ENCODE peak calls at places on chromosomes 6 and 20, in five cellular contexts. R is activated B cell treated with CpG ODN at 0.5 μM for 24 hours, D is lower lobe of right lung, U is nephron progenitor cell, V is astrocyte. N is an unnamed sample.

GRCh38 chr6:81098109-81098814 is 654.2 kb downstream of the TENT5A start:
- DNase-seq in D (no peak), U (no peak), R (no peak), V (no peak), N (no peak)

GRCh38 chr6:167671977-167672687 is 154.6 kb upstream of the AFDN start:
- DNase-seq in U (no peak), V (no peak), D (no peak), R (no peak), N (no peak)

GRCh38 chr6:139240161-139241010 is 51.4 kb downstream of the TXLNB start:
- DNase-seq in D (no peak), V (peak), U (no peak), R (no peak), N (no peak)

GRCh38 chr20:63498950-63499332 is at the start of gene EEF1A2:
- DNase-seq in R (peak), U (peak), V (no peak), D (no peak), N (no peak)

GRCh38 chr20:45254867-45255266 is 503 bp upstream of the SLPI start:
- DNase-seq in D (no peak), R (no peak), V (peak), U (no peak), N (no peak)

GRCh38 chr6:11779308-11780096 is 899 bp upstream of the ADTRP start:
- DNase-seq in R (no peak), U (no peak), V (peak), D (peak), N (peak)

GRCh38 chr6:11791354-11792107 is 12.9 kb upstream of the ADTRP start:
- DNase-seq in D (no peak), V (no peak), R (no peak), U (peak), N (no peak)

GRCh38 chr6:41228616-41229015 is 467 bp downstream of the TREML4 start:
- DNase-seq in D (no peak), U (no peak), V (no peak), R (no peak), N (peak)

GRCh38 chr6:139534472-139535115 is 160.1 kb upstream of the CITED2 start:
- DNase-seq in V (no peak), U (no peak), D (no peak), R (no peak), N (no peak)

GRCh38 chr6:18507018-18507415 is 119.9 kb downstream of the RNF144B start:
- DNase-seq in V (no peak), U (peak), R (no peak), D (no peak), N (no peak)

GRCh38 chr6:147040521-147040920 is 163.7 kb upstream of the STXBP5 start:
- DNase-seq in V (no peak), R (no peak), D (no peak), U (no peak), N (no peak)

GRCh38 chr20:20212675-20213096 is 155.2 kb upstream of the INSM1 start:
- DNase-seq in U (no peak), V (no peak), D (no peak), R (no peak), N (no peak)

GRCh38 chr20:12358006-12358654 is 440.4 kb downstream of the BTBD3 start:
- DNase-seq in R (no peak), U (no peak), D (no peak), V (no peak), N (no peak)

GRCh38 chr20:11544029-11544678 is 373.5 kb upstream of the BTBD3 start:
- DNase-seq in D (no peak), V (peak), U (peak), R (no peak), N (no peak)

GRCh38 chr6:126444874-126445273 is 105.0 kb downstream of the CENPW start:
- DNase-seq in U (no peak), V (peak), D (no peak), R (no peak), N (no peak)

GRCh38 chr20:41142914-41143313 is 5.6 kb downstream of the PLCG1 start:
- DNase-seq in R (no peak), V (no peak), D (no peak), U (no peak), N (no peak)

GRCh38 chr6:142838821-142839685 is 105.9 kb downstream of the HIVEP2 start:
- DNase-seq in R (no peak), D (no peak), U (no peak), V (peak), N (no peak)

GRCh38 chr6:22112490-22112889 is 184.3 kb downstream of the PRL start:
- DNase-seq in U (no peak), D (no peak), R (no peak), V (peak), N (no peak)

GRCh38 chr6:112877134-112878100 is 530.3 kb downstream of the RFPL4B start:
- DNase-seq in U (no peak), V (peak), D (no peak), R (no peak), N (no peak)

GRCh38 chr6:67248077-67248476 is 1387.0 kb upstream of the ADGRB3 start:
- DNase-seq in U (no peak), R (no peak), D (no peak), V (no peak), N (no peak)

GRCh38 chr20:53981752-53982437 is 88.5 kb downstream of the BCAS1 start:
- DNase-seq in R (no peak), D (no peak), V (no peak), U (no peak), N (no peak)

GRCh38 chr20:20580139-20580538 is 132.3 kb downstream of the RALGAPA2 start:
- DNase-seq in R (no peak), U (no peak), V (no peak), D (no peak), N (no peak)

GRCh38 chr20:19335916-19336315 is 123.5 kb downstream of the SLC24A3 start:
- DNase-seq in R (no peak), V (no peak), D (no peak), U (no peak), N (no peak)

GRCh38 chr20:9949563-9949962 is 85.2 kb upstream of the ANKEF1 start:
- DNase-seq in D (no peak), U (no peak), V (peak), R (no peak), N (no peak)

GRCh38 chr20:62103508-62104233 is 18.6 kb upstream of the LSM14B start:
- DNase-seq in D (no peak), V (no peak), R (no peak), U (no peak), N (no peak)

GRCh38 chr20:3116341-3116740 is 31.8 kb upstream of the AVP start:
- DNase-seq in V (no peak), U (no peak), D (no peak), R (no peak), N (no peak)

GRCh38 chr6:18216411-18216810 is 47.9 kb downstream of the DEK start:
- DNase-seq in V (peak), U (no peak), D (no peak), R (no peak), N (no peak)

GRCh38 chr6:25659633-25660368 is 7.8 kb downstream of the SCGN start:
- DNase-seq in R (no peak), U (no peak), D (no peak), V (no peak), N (no peak)

GRCh38 chr20:63236116-63236837 is 572 bp downstream of the BIRC7 start:
- DNase-seq in U (no peak), V (no peak), D (no peak), R (no peak), N (no peak)

GRCh38 chr20:18466574-18466893 is 296 bp downstream of the DZANK1 start:
- DNase-seq in V (no peak), U (no peak), D (no peak), R (no peak), N (no peak)

GRCh38 chr6:4620284-4621228 is 155.6 kb upstream of the CDYL start:
- DNase-seq in U (no peak), V (no peak), R (no peak), D (no peak), N (no peak)

GRCh38 chr20:61100489-61100888 is 151.6 kb upstream of the CDH4 start:
- DNase-seq in R (no peak), D (no peak), V (no peak), U (no peak), N (no peak)

GRCh38 chr20:2652724-2653510 is 485 bp downstream of the NOP56 start:
- DNase-seq in U (no peak), D (peak), R (no peak), V (no peak), N (peak)

GRCh38 chr20:63103402-63104311 is 96.9 kb upstream of the BHLHE23 start:
- DNase-seq in V (no peak), D (peak), R (no peak), U (no peak), N (peak)

GRCh38 chr6:16700202-16700997 is 60.9 kb downstream of the ATXN1 start:
- DNase-seq in V (no peak), R (no peak), U (peak), D (no peak), N (no peak)

GRCh38 chr6:148358196-148358785 is 15.7 kb downstream of the SASH1 start:
- DNase-seq in R (no peak), U (no peak), D (no peak), V (peak), N (no peak)

GRCh38 chr6:111027219-111027618 is 45.4 kb downstream of the RPF2 start:
- DNase-seq in V (no peak), R (no peak), D (no peak), U (no peak), N (no peak)
- TF ChIP-seq CTCF in V (no peak), R (no peak), D (peak), U (no peak), N (no peak)

GRCh38 chr6:43782764-43783513 is 12.9 kb downstream of the VEGFA start:
- DNase-seq in U (no peak), R (no peak), D (no peak), V (no peak), N (no peak)
- TF ChIP-seq CTCF in U (no peak), R (no peak), D (no peak), V (no peak), N (no peak)

DNA sequence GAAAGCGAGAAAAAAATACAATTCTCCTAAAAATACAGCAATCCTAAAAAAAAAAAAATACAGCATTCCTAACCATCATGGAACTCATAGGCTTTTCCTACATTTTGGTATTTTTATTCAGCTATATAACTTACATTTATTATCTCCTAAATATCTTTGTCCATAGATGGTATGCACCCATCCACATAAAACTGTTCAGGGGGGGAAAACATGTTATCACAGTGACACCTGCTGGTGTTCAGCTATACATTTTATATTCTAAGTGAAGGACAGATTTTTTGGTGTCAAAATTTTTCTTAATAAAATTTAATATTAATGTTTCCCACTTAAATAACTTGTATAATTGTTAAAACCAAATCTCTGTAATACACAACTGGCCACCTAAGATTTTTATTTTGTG is 58.0 kb downstream of the BLOC1S5 start:
- DNase-seq in D (no peak), U (no peak), V (no peak), R (no peak), N (no peak)
- TF ChIP-seq CTCF in D (peak), U (peak), V (peak), R (no peak), N (peak)

GRCh38 chr6:55957961-55958422 is 82.6 kb upstream of the BMP5 start:
- DNase-seq in R (no peak), U (no peak), D (no peak), V (peak), N (no peak)

GRCh38 chr6:55960344-55960743 is 85.0 kb upstream of the BMP5 start:
- DNase-seq in R (no peak), D (no peak), V (no peak), U (no peak), N (no peak)

GRCh38 chr6:55964136-55964535 is 88.7 kb upstream of the BMP5 start:
- DNase-seq in V (no peak), D (no peak), U (no peak), R (no peak), N (no peak)

GRCh38 chr6:55958790-55959189 is 83.4 kb upstream of the BMP5 start:
- DNase-seq in U (no peak), D (no peak), V (no peak), R (no peak), N (no peak)

GRCh38 chr6:55963301-55963700 is 87.9 kb upstream of the BMP5 start:
- DNase-seq in D (no peak), R (no peak), V (no peak), U (no peak), N (no peak)
- TF ChIP-seq CTCF in D (no peak), R (no peak), V (peak), U (no peak), N (no peak)

GRCh38 chr6:62775427-62776022 is 435.7 kb upstream of the FKBP1C start:
- DNase-seq in V (no peak), U (no peak), D (no peak), R (no peak), N (no peak)
- TF ChIP-seq CTCF in V (peak), U (peak), D (peak), R (no peak), N (peak)

DNA sequence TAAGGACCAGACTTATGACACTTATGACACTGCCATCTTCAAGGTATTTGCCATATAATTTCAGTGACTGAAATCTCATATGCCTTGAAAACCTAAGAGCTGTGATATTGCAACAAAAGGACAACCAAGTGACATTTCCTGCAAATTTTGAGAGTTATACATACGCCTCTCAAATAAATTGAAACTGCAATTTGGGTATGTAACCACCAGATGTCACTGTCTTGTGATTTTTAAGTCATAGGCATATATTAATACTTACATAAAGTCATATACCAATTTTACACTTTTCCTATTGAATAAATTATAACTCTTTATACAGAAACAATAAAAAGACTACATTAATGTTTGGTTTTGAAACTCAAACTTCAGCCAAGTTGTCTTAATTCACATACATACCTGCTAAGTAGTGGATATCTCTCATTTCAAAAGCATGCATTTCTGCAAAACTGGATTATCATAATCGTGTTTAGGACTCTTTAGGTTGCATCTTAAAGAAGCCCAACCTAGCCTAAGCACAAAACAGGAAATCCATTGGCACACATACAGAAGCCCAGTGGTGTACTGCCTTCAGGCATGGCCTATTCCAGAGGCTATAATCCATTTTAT is 180.2 kb downstream of the PACRG start:
- DNase-seq in D (no peak), R (no peak), U (no peak), V (peak), N (no peak)
- TF ChIP-seq CTCF in D (peak), R (no peak), U (peak), V (peak), N (peak)

DNA sequence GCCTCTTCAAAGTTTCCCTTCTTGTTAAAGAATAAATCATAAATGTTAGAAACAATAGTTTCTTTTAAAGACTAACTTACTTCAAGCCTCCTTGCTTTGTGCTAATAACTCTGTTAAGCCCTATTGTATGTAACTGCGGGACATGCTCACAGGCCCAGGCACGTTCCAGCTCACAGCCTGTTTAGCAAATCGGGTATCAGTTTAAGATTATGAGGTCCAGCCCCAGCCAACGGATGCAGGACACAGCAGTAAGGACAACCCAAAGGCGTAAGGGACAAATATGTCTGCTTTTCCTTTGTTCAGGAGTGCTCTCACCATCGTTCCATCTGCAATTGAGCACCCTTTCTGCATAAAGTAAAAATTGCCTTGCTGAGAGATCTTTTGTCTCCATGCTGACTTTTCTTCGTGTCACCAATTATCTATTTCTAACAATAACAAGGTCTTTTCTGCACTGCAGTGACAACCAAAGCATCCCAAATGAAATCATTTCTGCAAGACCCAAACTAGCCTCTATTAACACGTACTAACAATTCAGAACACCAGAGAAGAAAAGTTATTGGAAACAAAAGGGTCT is 1.4 kb downstream of the C6orf52 start:
- DNase-seq in U (no peak), R (no peak), V (no peak), D (no peak), N (no peak)
- TF ChIP-seq CTCF in U (no peak), R (no peak), V (no peak), D (no peak), N (no peak)

DNA sequence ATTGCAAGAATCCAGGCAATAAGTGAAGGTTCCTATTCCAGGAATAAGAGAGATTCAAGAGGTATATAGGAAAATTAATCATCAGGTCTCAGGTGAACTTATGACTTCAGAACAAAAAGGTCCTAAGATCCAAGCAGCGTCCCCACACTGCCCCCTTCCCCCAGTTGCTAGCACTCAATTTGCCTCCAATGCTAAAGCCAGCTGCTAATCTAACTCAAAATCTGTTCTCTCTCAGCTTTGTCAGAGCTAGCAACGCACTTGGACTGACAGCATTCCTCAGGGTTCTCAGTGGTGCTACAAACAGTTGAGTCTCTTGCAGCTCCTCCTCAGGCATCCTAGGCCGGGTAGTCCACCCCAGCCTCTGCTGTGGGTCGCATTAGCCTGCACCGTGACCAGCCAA is 148.3 kb downstream of the RFX6 start:
- DNase-seq in D (no peak), U (no peak), V (no peak), R (no peak), N (no peak)
- TF ChIP-seq CTCF in D (no peak), U (no peak), V (no peak), R (no peak), N (no peak)

GRCh38 chr6:5956939-5957338 is 49.8 kb downstream of the NRN1 start:
- DNase-seq in D (no peak), V (no peak), U (no peak), R (no peak), N (no peak)
- TF ChIP-seq CTCF in D (no peak), V (no peak), U (no peak), R (no peak), N (no peak)

DNA sequence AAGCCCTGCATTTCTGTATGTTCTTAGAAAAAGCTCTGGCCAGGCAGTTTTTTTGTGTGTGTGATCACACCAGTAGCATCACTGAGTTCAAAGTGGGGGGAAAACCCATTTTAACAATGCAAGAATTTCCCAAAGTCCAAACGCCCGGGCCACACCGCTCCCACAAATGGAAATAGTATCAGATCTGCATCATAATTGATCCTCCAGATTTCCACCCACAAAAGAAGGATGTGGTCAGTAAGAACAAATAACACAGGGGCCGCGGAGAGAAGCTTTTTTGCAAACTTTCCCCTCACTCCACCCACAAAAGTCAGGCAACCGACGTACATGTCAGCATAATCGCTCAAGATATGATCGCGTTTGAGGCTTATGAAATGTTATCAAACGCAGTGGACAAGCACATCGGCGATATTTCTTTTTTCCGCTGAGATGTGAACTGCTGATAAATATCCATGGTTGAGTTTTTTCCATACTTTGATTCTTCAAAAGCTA is 143.7 kb downstream of the ZFP64 start:
- DNase-seq in R (no peak), D (no peak), V (peak), U (no peak), N (no peak)
- TF ChIP-seq CTCF in R (no peak), D (no peak), V (no peak), U (no peak), N (no peak)